ENCODE peak calls at places on chromosomes 4 and X, in nine cellular contexts. One of them, this sample, is unnamed.

GRCh38 chrX:133493366-133493765 is 78.1 kb upstream of the GPC4 start:
- DNase-seq in aorta: no peak
- DNase-seq in HCT116: no peak
- DNase-seq in GM23338: no peak
- DNase-seq in hepatocyte: no peak
- DNase-seq in heart left ventricle: no peak
- DNase-seq in right lobe of liver: no peak
- DNase-seq in lower lobe of right lung: no peak
- DNase-seq in upper lobe of right lung: no peak
- DNase-seq in this sample: no peak

GRCh38 chr4:40173470-40173875 is 23.4 kb upstream of the RHOH start:
- DNase-seq in aorta: no peak
- DNase-seq in HCT116: no peak
- DNase-seq in GM23338: no peak
- DNase-seq in hepatocyte: no peak
- DNase-seq in heart left ventricle: no peak
- DNase-seq in right lobe of liver: no peak
- DNase-seq in lower lobe of right lung: no peak
- DNase-seq in upper lobe of right lung: no peak
- DNase-seq in this sample: no peak

GRCh38 chrX:81708506-81708905 is 506.6 kb downstream of the SH3BGRL start:
- DNase-seq in aorta: no peak
- DNase-seq in HCT116: no peak
- DNase-seq in GM23338: no peak
- DNase-seq in hepatocyte: no peak
- DNase-seq in heart left ventricle: no peak
- DNase-seq in right lobe of liver: no peak
- DNase-seq in lower lobe of right lung: no peak
- DNase-seq in upper lobe of right lung: no peak
- DNase-seq in this sample: no peak

GRCh38 chr4:164924670-164925238 is 47.8 kb downstream of the APELA start:
- DNase-seq in aorta: no peak
- DNase-seq in HCT116: no peak
- DNase-seq in GM23338: no peak
- DNase-seq in hepatocyte: no peak
- DNase-seq in heart left ventricle: no peak
- DNase-seq in right lobe of liver: no peak
- DNase-seq in lower lobe of right lung: no peak
- DNase-seq in upper lobe of right lung: no peak
- DNase-seq in this sample: no peak

GRCh38 chr4:166318810-166319525 is 445.9 kb downstream of the TLL1 start:
- DNase-seq in aorta: no peak
- DNase-seq in HCT116: no peak
- DNase-seq in GM23338: no peak
- DNase-seq in hepatocyte: no peak
- DNase-seq in heart left ventricle: no peak
- DNase-seq in right lobe of liver: no peak
- DNase-seq in lower lobe of right lung: no peak
- DNase-seq in upper lobe of right lung: no peak
- DNase-seq in this sample: no peak

GRCh38 chrX:19886375-19886774 is 1.0 kb downstream of the SH3KBP1 start:
- DNase-seq in aorta: no peak
- DNase-seq in HCT116: no peak
- DNase-seq in GM23338: peak
- DNase-seq in hepatocyte: no peak
- DNase-seq in heart left ventricle: no peak
- DNase-seq in right lobe of liver: no peak
- DNase-seq in lower lobe of right lung: no peak
- DNase-seq in upper lobe of right lung: no peak
- DNase-seq in this sample: no peak

GRCh38 chrX:17032351-17032750 is 85.9 kb downstream of the REPS2 start:
- DNase-seq in aorta: peak
- DNase-seq in HCT116: no peak
- DNase-seq in GM23338: no peak
- DNase-seq in hepatocyte: no peak
- DNase-seq in heart left ventricle: no peak
- DNase-seq in right lobe of liver: no peak
- DNase-seq in lower lobe of right lung: no peak
- DNase-seq in upper lobe of right lung: no peak
- DNase-seq in this sample: no peak

GRCh38 chrX:20530319-20530979 is 263.7 kb upstream of the RPS6KA3 start:
- DNase-seq in aorta: peak
- DNase-seq in HCT116: peak
- DNase-seq in GM23338: peak
- DNase-seq in hepatocyte: peak
- DNase-seq in heart left ventricle: peak
- DNase-seq in right lobe of liver: peak
- DNase-seq in lower lobe of right lung: no peak
- DNase-seq in upper lobe of right lung: no peak
- DNase-seq in this sample: peak

GRCh38 chr4:83320548-83320947 is 14.1 kb downstream of the HPSE start:
- DNase-seq in aorta: peak
- DNase-seq in HCT116: no peak
- DNase-seq in GM23338: no peak
- DNase-seq in hepatocyte: no peak
- DNase-seq in heart left ventricle: peak
- DNase-seq in right lobe of liver: peak
- DNase-seq in lower lobe of right lung: peak
- DNase-seq in upper lobe of right lung: peak
- DNase-seq in this sample: peak

GRCh38 chr4:110073045-110073845 is 125.2 kb downstream of the ELOVL6 start:
- DNase-seq in aorta: no peak
- DNase-seq in HCT116: no peak
- DNase-seq in GM23338: no peak
- DNase-seq in hepatocyte: no peak
- DNase-seq in heart left ventricle: peak
- DNase-seq in right lobe of liver: peak
- DNase-seq in lower lobe of right lung: no peak
- DNase-seq in upper lobe of right lung: no peak
- DNase-seq in this sample: no peak

GRCh38 chrX:72100051-72100755 is 31.5 kb downstream of the RTL5 start:
- DNase-seq in aorta: no peak
- DNase-seq in HCT116: no peak
- DNase-seq in GM23338: no peak
- DNase-seq in hepatocyte: no peak
- DNase-seq in heart left ventricle: no peak
- DNase-seq in right lobe of liver: no peak
- DNase-seq in lower lobe of right lung: no peak
- DNase-seq in upper lobe of right lung: no peak
- DNase-seq in this sample: no peak

DNA sequence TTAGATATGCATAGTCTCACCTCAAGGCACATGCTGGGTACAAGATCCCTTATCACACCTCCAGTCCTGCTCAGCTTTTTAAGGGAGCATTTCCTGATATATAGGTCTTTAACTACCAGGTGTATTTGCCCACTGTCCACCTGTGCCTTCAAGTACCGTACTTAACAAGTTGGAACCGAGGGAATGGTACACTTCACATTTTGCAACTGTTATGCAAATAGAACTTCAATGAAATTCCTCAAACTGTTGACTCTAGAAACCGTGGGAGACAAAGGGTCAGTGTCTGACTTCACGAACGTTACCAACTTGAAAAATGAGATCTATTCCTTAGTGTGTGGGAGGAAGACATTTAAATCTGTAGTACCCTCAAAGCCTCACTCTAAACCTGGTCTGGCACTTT is 5.2 kb downstream of the TRIM2 start:
- DNase-seq in aorta: no peak
- DNase-seq in HCT116: no peak
- DNase-seq in GM23338: peak
- DNase-seq in hepatocyte: peak
- DNase-seq in heart left ventricle: no peak
- DNase-seq in right lobe of liver: no peak
- DNase-seq in lower lobe of right lung: no peak
- DNase-seq in upper lobe of right lung: no peak
- DNase-seq in this sample: no peak
- H3K27ac ChIP-seq in aorta: no peak
- H3K27ac ChIP-seq in HCT116: no peak
- H3K27ac ChIP-seq in GM23338: no peak
- H3K27ac ChIP-seq in hepatocyte: peak
- H3K27ac ChIP-seq in heart left ventricle: no peak
- H3K27ac ChIP-seq in right lobe of liver: no peak
- H3K27ac ChIP-seq in lower lobe of right lung: no peak
- H3K27ac ChIP-seq in upper lobe of right lung: no peak
- H3K27ac ChIP-seq in this sample: no peak

GRCh38 chr4:85724801-85725548 is 250.0 kb downstream of the ARHGAP24 start:
- DNase-seq in aorta: no peak
- DNase-seq in HCT116: no peak
- DNase-seq in GM23338: no peak
- DNase-seq in hepatocyte: no peak
- DNase-seq in heart left ventricle: no peak
- DNase-seq in right lobe of liver: no peak
- DNase-seq in lower lobe of right lung: no peak
- DNase-seq in upper lobe of right lung: no peak
- DNase-seq in this sample: no peak
- H3K27ac ChIP-seq in aorta: no peak
- H3K27ac ChIP-seq in HCT116: no peak
- H3K27ac ChIP-seq in GM23338: no peak
- H3K27ac ChIP-seq in hepatocyte: no peak
- H3K27ac ChIP-seq in heart left ventricle: peak
- H3K27ac ChIP-seq in right lobe of liver: no peak
- H3K27ac ChIP-seq in lower lobe of right lung: peak
- H3K27ac ChIP-seq in upper lobe of right lung: peak
- H3K27ac ChIP-seq in this sample: peak

GRCh38 chr4:128711361-128711760 is 98.1 kb upstream of the JADE1 start:
- DNase-seq in aorta: no peak
- DNase-seq in HCT116: no peak
- DNase-seq in GM23338: no peak
- DNase-seq in hepatocyte: no peak
- DNase-seq in heart left ventricle: no peak
- DNase-seq in right lobe of liver: no peak
- DNase-seq in lower lobe of right lung: no peak
- DNase-seq in upper lobe of right lung: no peak
- DNase-seq in this sample: no peak

GRCh38 chr4:128720270-128720669 is 89.2 kb upstream of the JADE1 start:
- DNase-seq in aorta: no peak
- DNase-seq in HCT116: no peak
- DNase-seq in GM23338: no peak
- DNase-seq in hepatocyte: no peak
- DNase-seq in heart left ventricle: no peak
- DNase-seq in right lobe of liver: no peak
- DNase-seq in lower lobe of right lung: no peak
- DNase-seq in upper lobe of right lung: no peak
- DNase-seq in this sample: no peak

GRCh38 chr4:128718793-128719192 is 90.7 kb upstream of the JADE1 start:
- DNase-seq in aorta: no peak
- DNase-seq in HCT116: no peak
- DNase-seq in GM23338: no peak
- DNase-seq in hepatocyte: no peak
- DNase-seq in heart left ventricle: no peak
- DNase-seq in right lobe of liver: no peak
- DNase-seq in lower lobe of right lung: no peak
- DNase-seq in upper lobe of right lung: no peak
- DNase-seq in this sample: no peak

GRCh38 chr4:128715616-128716015 is 93.9 kb upstream of the JADE1 start:
- DNase-seq in aorta: no peak
- DNase-seq in HCT116: no peak
- DNase-seq in GM23338: no peak
- DNase-seq in hepatocyte: no peak
- DNase-seq in heart left ventricle: no peak
- DNase-seq in right lobe of liver: no peak
- DNase-seq in lower lobe of right lung: no peak
- DNase-seq in upper lobe of right lung: no peak
- DNase-seq in this sample: no peak

DNA sequence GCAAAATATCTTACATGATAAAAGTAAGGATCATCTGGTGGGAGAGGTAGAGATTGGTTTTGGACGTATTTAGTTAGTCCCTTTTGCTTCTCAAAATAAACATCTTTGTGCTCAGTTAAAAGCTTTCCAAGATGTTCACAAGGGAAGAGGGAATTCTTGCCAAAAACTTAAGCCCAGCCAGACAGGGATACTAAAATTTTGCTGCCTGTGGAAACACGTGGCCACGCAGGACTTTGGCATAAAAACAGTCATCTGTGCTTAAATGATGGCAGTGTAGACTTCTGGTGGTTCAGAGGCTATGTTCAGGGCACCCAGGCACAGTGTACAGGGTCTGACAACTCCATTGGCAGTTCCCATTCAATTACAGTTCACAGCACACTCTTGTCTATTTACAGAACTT is 93.2 kb upstream of the JADE1 start:
- DNase-seq in aorta: no peak
- DNase-seq in HCT116: no peak
- DNase-seq in GM23338: no peak
- DNase-seq in hepatocyte: no peak
- DNase-seq in heart left ventricle: no peak
- DNase-seq in right lobe of liver: no peak
- DNase-seq in lower lobe of right lung: no peak
- DNase-seq in upper lobe of right lung: no peak
- DNase-seq in this sample: no peak
- H3K27ac ChIP-seq in aorta: peak
- H3K27ac ChIP-seq in HCT116: no peak
- H3K27ac ChIP-seq in GM23338: no peak
- H3K27ac ChIP-seq in hepatocyte: peak
- H3K27ac ChIP-seq in heart left ventricle: no peak
- H3K27ac ChIP-seq in right lobe of liver: no peak
- H3K27ac ChIP-seq in lower lobe of right lung: no peak
- H3K27ac ChIP-seq in upper lobe of right lung: no peak
- H3K27ac ChIP-seq in this sample: no peak

DNA sequence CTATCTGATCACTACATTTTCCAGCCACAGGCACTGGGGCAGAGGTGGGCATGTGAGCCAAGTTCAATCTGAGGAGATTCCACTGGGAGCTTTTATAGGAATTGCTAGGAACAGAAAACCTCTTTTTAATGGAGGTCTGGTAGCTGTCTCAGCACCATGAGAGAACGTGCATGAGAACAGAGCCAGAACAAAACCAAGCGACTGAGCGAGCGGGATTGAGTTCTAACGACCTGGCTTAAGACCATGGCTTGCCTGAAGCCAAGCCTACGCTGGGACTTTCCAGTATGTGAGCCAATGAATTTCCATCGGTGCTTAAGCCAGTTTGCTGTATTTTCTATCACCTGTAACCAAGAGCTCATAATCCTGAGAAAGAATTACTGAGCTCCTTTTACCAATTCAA is 183.7 kb downstream of the NR3C2 start:
- DNase-seq in aorta: no peak
- DNase-seq in HCT116: no peak
- DNase-seq in GM23338: no peak
- DNase-seq in hepatocyte: no peak
- DNase-seq in heart left ventricle: no peak
- DNase-seq in right lobe of liver: no peak
- DNase-seq in lower lobe of right lung: no peak
- DNase-seq in upper lobe of right lung: no peak
- DNase-seq in this sample: no peak
- H3K27ac ChIP-seq in aorta: no peak
- H3K27ac ChIP-seq in HCT116: no peak
- H3K27ac ChIP-seq in GM23338: no peak
- H3K27ac ChIP-seq in hepatocyte: no peak
- H3K27ac ChIP-seq in heart left ventricle: no peak
- H3K27ac ChIP-seq in right lobe of liver: no peak
- H3K27ac ChIP-seq in lower lobe of right lung: no peak
- H3K27ac ChIP-seq in upper lobe of right lung: no peak
- H3K27ac ChIP-seq in this sample: no peak

GRCh38 chr4:104394409-104394813 is 100.3 kb downstream of the CXXC4 start:
- DNase-seq in aorta: no peak
- DNase-seq in HCT116: no peak
- DNase-seq in GM23338: peak
- DNase-seq in hepatocyte: no peak
- DNase-seq in heart left ventricle: no peak
- DNase-seq in right lobe of liver: no peak
- DNase-seq in lower lobe of right lung: peak
- DNase-seq in upper lobe of right lung: no peak
- DNase-seq in this sample: no peak
- H3K27ac ChIP-seq in aorta: no peak
- H3K27ac ChIP-seq in HCT116: no peak
- H3K27ac ChIP-seq in GM23338: no peak
- H3K27ac ChIP-seq in hepatocyte: no peak
- H3K27ac ChIP-seq in heart left ventricle: no peak
- H3K27ac ChIP-seq in right lobe of liver: no peak
- H3K27ac ChIP-seq in lower lobe of right lung: no peak
- H3K27ac ChIP-seq in upper lobe of right lung: no peak
- H3K27ac ChIP-seq in this sample: no peak